ENCODE peak calls at places on chromosomes 11 and 22, in four cellular contexts. Q is fibroblast of the aortic adventitia, M is HCT116, K is cardiac muscle cell. I is an unnamed sample.

GRCh38 chr22:20574920-20575353 is 67.5 kb downstream of the MED15 start:
- DNase-seq in Q (no peak), M (no peak), K (no peak), I (no peak)

GRCh38 chr11:66279092-66279797 is 1.3 kb downstream of the CNIH2 start:
- DNase-seq in Q (no peak), M (no peak), K (no peak), I (no peak)

GRCh38 chr11:117179048-117179999 is 781 bp downstream of the SIDT2 start:
- DNase-seq in Q (peak), M (no peak), K (peak), I (peak)

GRCh38 chr11:6695377-6695776 is 12.2 kb upstream of the MRPL17 start:
- DNase-seq in Q (peak), M (no peak), K (no peak), I (peak)

GRCh38 chr22:49678137-49678841 is 149.4 kb downstream of the BRD1 start:
- DNase-seq in Q (no peak), M (no peak), K (no peak), I (no peak)

GRCh38 chr11:121328967-121329653 is 36.5 kb downstream of the SC5D start:
- DNase-seq in Q (no peak), M (no peak), K (no peak), I (no peak)

GRCh38 chr22:45957826-45958225 is 19.1 kb downstream of the WNT7B start:
- DNase-seq in Q (no peak), M (no peak), K (no peak), I (no peak)

GRCh38 chr11:130146797-130147196 is 12.8 kb upstream of the ST14 start:
- DNase-seq in Q (no peak), M (no peak), K (no peak), I (no peak)

GRCh38 chr11:69480547-69481392 is 693 bp upstream of the LINC01488 start:
- DNase-seq in Q (peak), M (no peak), K (no peak), I (peak)

GRCh38 chr11:129354688-129355087 is 21.0 kb upstream of the BARX2 start:
- DNase-seq in Q (no peak), M (no peak), K (peak), I (no peak)

GRCh38 chr11:27699926-27700350 is 317 bp downstream of the BDNF start:
- DNase-seq in Q (no peak), M (no peak), K (no peak), I (peak)

GRCh38 chr22:36395061-36395849 is 7.5 kb upstream of the MYH9 start:
- DNase-seq in Q (no peak), M (no peak), K (no peak), I (no peak)

GRCh38 chr22:49754674-49755590 is 72.7 kb downstream of the BRD1 start:
- DNase-seq in Q (no peak), M (no peak), K (no peak), I (no peak)

GRCh38 chr22:46355369-46355995 is 20.0 kb downstream of the TRMU start:
- DNase-seq in Q (peak), M (no peak), K (peak), I (peak)

GRCh38 chr11:78061088-78061920 is 2.4 kb upstream of the THRSP start:
- DNase-seq in Q (no peak), M (no peak), K (peak), I (peak)

GRCh38 chr11:111983187-111983986 is 41.8 kb upstream of the DLAT start:
- DNase-seq in Q (no peak), M (no peak), K (peak), I (no peak)

GRCh38 chr22:46573781-46574437 is 36.5 kb upstream of the CELSR1 start:
- DNase-seq in Q (no peak), M (no peak), K (no peak), I (no peak)

GRCh38 chr22:22903355-22903777 is 15.8 kb downstream of the IGLL5 start:
- DNase-seq in Q (no peak), M (no peak), K (no peak), I (no peak)

GRCh38 chr11:110763249-110764011 is 51.2 kb upstream of the ARHGAP20 start:
- DNase-seq in Q (peak), M (no peak), K (no peak), I (peak)

GRCh38 chr22:21701384-21701971 is 34.1 kb downstream of the YPEL1 start:
- DNase-seq in Q (no peak), M (no peak), K (no peak), I (no peak)

GRCh38 chr11:95024958-95025357 is at the start of gene KDM4E:
- DNase-seq in Q (no peak), M (no peak), K (no peak), I (no peak)

GRCh38 chr22:25461301-25461700 is 103.2 kb upstream of the GRK3 start:
- DNase-seq in Q (no peak), M (no peak), K (no peak), I (no peak)

GRCh38 chr22:49997932-49998717 is 14.4 kb downstream of the IL17REL start:
- DNase-seq in Q (no peak), M (no peak), K (no peak), I (no peak)

GRCh38 chr11:125886997-125887372 is 483 bp upstream of the HYLS1 start:
- DNase-seq in Q (peak), M (no peak), K (no peak), I (no peak)

GRCh38 chr22:46092011-46092410 is 58.3 kb upstream of the PPARA start:
- DNase-seq in Q (peak), M (no peak), K (no peak), I (no peak)

GRCh38 chr11:32385998-32386397 is 49.3 kb downstream of the WT1 start:
- DNase-seq in Q (peak), M (peak), K (peak), I (peak)

GRCh38 chr22:33823552-33823951 is 96.7 kb downstream of the LARGE1 start:
- DNase-seq in Q (no peak), M (no peak), K (no peak), I (peak)

GRCh38 chr22:43994006-43994405 is 30.1 kb upstream of the PARVB start:
- DNase-seq in Q (no peak), M (no peak), K (no peak), I (no peak)
- TF ChIP-seq CTCF in Q (no peak), M (no peak), K (no peak), I (no peak)

GRCh38 chr11:75376175-75376574 is 23.1 kb upstream of the RPS3 start:
- DNase-seq in Q (no peak), M (no peak), K (no peak), I (no peak)

GRCh38 chr11:75374646-75375045 is 23.2 kb upstream of the ARRB1 start:
- DNase-seq in Q (no peak), M (no peak), K (no peak), I (no peak)

GRCh38 chr11:75375626-75376025 is 23.7 kb upstream of the RPS3 start:
- DNase-seq in Q (no peak), M (no peak), K (no peak), I (no peak)

GRCh38 chr11:75369846-75370245 is 18.4 kb upstream of the ARRB1 start:
- DNase-seq in Q (no peak), M (no peak), K (no peak), I (no peak)

GRCh38 chr11:75371930-75372876 is 20.7 kb upstream of the ARRB1 start:
- DNase-seq in Q (peak), M (no peak), K (no peak), I (peak)
- H3K4me3 ChIP-seq in Q (no peak), M (no peak), K (no peak), I (no peak)

DNA sequence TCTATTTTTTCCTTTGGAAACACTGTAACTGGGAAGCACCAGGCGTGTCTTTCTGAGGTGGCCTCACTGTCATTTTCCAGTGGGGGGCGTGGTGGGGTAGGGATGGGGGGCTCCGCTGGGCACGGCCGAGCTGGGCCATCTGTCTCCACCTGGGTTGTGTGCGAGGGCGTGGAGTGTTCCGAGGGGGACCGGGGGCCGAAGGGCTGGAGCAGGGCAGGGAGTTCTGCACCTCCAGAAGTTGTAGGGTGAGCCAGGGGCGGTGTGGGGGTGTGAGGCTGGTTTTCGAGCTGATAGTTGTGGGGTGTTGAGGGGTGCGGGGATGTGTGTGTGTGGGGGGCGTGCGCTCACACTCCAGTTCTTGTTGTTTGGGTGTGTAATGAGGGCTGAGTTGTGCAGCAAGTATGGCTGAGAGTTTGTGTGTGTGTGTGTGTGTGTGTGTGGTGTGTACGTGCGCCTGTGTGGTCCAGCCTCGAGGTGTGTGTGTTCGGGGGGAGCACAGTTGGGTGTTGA is 10.8 kb downstream of the YPEL4 start:
- DNase-seq in Q (peak), M (no peak), K (peak), I (no peak)
- TF ChIP-seq CTCF in Q (no peak), M (no peak), K (peak), I (no peak)

GRCh38 chr11:84924290-84924689 is 702.9 kb downstream of the DLG2 start:
- DNase-seq in Q (no peak), M (no peak), K (peak), I (no peak)

GRCh38 chr11:84922836-84923235 is 704.3 kb downstream of the DLG2 start:
- DNase-seq in Q (no peak), M (no peak), K (peak), I (no peak)

GRCh38 chr11:84923489-84923888 is 703.7 kb downstream of the DLG2 start:
- DNase-seq in Q (no peak), M (no peak), K (no peak), I (no peak)

GRCh38 chr11:84922212-84922805 is 704.8 kb downstream of the DLG2 start:
- DNase-seq in Q (no peak), M (no peak), K (peak), I (peak)
- H3K4me3 ChIP-seq in Q (no peak), M (no peak), K (peak), I (no peak)

GRCh38 chr22:26489447-26490036 is 5.9 kb downstream of the SRRD start:
- DNase-seq in Q (no peak), M (no peak), K (no peak), I (no peak)

GRCh38 chr22:26494506-26494905 is 10.8 kb downstream of the SRRD start:
- DNase-seq in Q (no peak), M (no peak), K (no peak), I (no peak)

GRCh38 chr22:26487996-26488395 is 4.3 kb downstream of the SRRD start:
- DNase-seq in Q (no peak), M (no peak), K (no peak), I (peak)

GRCh38 chr22:26496456-26496855 is 12.8 kb downstream of the SRRD start:
- DNase-seq in Q (no peak), M (no peak), K (no peak), I (no peak)

GRCh38 chr22:26492220-26492619 is 8.5 kb downstream of the SRRD start:
- DNase-seq in Q (no peak), M (no peak), K (no peak), I (no peak)
- TF ChIP-seq CTCF in Q (no peak), M (no peak), K (no peak), I (no peak)

DNA sequence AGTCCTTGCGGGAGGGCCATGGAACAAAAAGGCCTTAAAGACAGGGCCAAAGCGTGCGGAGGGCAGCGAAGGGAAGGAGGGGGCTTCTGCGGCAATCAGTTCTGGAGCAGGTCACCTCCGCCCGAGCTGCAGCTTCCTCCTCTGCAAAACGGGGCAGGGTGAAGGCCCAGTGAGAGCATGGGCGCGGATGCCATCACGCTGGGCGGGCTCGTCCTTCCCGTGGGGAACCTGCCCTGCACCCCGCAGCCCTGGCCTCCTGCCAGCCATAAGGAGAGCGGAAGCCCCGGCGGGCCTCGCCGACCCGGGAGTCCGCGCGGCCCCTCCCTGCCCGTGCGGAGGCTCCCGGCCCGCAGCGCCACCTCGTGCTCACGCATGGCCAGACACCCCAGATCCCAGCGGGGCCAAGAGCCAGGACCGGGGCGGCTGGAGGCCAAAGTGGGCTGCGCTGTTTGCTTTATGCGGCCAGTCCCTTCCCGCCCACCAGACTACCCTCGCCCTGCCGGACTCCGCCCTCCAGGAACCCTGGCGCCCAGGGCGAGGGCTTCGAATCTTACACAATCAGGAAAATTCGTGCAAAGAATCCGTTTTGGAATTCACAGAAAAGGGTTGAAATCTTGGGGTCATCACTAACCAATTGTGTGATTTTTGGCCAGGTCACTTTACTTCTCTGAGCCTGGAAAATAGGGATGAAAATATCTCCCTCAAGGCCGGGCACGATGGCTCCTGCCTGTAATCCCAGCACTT is 16.1 kb downstream of the TSKU start:
- DNase-seq in Q (peak), M (no peak), K (peak), I (peak)
- H3K4me3 ChIP-seq in Q (peak), M (no peak), K (peak), I (peak)

GRCh38 chr11:61617515-61617914 is 36.6 kb upstream of the SYT7 start:
- DNase-seq in Q (peak), M (no peak), K (no peak), I (no peak)
- TF ChIP-seq CTCF in Q (peak), M (peak), K (peak), I (peak)

DNA sequence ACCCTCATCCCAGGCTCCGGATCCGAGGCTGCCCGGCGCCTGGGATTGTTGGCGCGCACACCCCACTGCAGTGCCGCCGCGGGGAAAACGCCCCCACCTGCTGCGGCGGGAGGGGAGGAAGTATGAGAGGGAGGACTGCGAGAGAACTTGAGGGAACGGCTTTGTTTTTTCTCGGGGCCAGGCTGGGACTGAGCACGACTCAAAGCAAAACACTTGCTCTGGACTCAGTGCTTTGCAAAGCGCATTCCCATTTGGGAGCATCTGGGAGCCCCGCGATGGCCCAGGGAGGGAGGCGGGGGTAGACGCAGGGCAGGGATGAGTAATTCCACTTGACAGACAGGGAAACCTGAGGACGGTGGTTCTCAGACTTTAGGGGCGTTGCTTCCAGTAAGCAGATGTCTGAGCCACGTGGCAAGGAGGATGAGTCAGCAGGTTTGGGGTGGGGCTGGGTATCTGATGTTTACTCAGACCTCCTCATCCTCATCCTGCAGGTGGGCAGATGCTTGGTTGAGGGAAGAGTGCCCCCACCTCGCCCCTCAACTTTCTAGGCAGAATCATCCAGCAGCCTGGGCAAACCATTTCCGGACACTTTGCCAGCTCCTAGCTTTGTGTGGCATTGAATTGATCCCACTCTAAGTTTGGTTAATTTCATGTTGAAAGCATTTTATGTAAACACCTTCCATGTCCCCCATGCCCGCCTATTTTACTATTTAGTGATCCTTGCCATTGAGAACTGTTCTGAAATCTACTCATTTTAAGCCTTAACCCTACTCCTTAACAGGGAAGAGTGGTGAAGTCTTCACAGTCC is 1.5 kb downstream of the MIAT start:
- DNase-seq in Q (peak), M (peak), K (no peak), I (peak)
- H3K4me3 ChIP-seq in Q (peak), M (peak), K (peak), I (peak)

GRCh38 chr11:23555085-23555484 is 694.8 kb upstream of the CCDC179 start:
- DNase-seq in Q (peak), M (no peak), K (no peak), I (peak)

GRCh38 chr11:23556163-23556750 is 696.0 kb upstream of the CCDC179 start:
- DNase-seq in Q (no peak), M (no peak), K (no peak), I (no peak)

DNA sequence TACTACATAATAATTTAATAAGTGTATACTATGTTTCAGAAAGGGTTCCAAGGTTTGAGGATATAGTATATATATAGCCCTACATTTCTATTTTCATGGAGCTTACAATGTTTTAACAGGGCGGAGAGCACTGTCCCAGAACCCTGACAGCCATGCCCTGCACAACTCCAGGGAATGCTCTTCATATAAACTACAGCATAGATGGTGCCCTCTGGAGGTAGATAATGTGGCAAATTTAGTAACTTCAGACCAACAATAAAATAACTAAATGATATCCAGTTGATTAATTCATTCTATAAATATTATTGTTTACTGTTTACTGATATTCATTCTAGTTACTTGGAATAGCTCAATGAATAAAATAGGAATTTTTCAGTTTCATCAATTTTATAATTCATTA is 693.7 kb upstream of the CCDC179 start:
- DNase-seq in Q (no peak), M (no peak), K (no peak), I (no peak)
- TF ChIP-seq CTCF in Q (no peak), M (no peak), K (no peak), I (no peak)

I was measured in cardiac fibroblast.